ENCODE peak calls at places on chromosomes 2 and 18, in six cellular contexts. One of them, this sample, is unnamed.

GRCh38 chr2:203679401-203679800 is 27.0 kb upstream of the CD28 start:
- DNase-seq in cardiac muscle cell: no peak
- DNase-seq in adrenal gland: no peak
- DNase-seq in epithelial cell of esophagus: no peak
- DNase-seq in right cardiac atrium: no peak
- DNase-seq in CD8-positive, alpha-beta memory T cell: no peak
- DNase-seq in this sample: no peak

GRCh38 chr2:30235008-30235655 is 3.8 kb downstream of the LBH start:
- DNase-seq in cardiac muscle cell: no peak
- DNase-seq in adrenal gland: no peak
- DNase-seq in epithelial cell of esophagus: peak
- DNase-seq in right cardiac atrium: no peak
- DNase-seq in CD8-positive, alpha-beta memory T cell: peak
- DNase-seq in this sample: no peak

GRCh38 chr2:189350515-189351209 is 90.6 kb upstream of the WDR75 start:
- DNase-seq in cardiac muscle cell: no peak
- DNase-seq in adrenal gland: peak
- DNase-seq in epithelial cell of esophagus: no peak
- DNase-seq in right cardiac atrium: peak
- DNase-seq in CD8-positive, alpha-beta memory T cell: no peak
- DNase-seq in this sample: no peak

GRCh38 chr2:238108423-238109201 is 8.5 kb downstream of the ESPNL start:
- DNase-seq in cardiac muscle cell: peak
- DNase-seq in adrenal gland: no peak
- DNase-seq in epithelial cell of esophagus: no peak
- DNase-seq in right cardiac atrium: peak
- DNase-seq in CD8-positive, alpha-beta memory T cell: no peak
- DNase-seq in this sample: peak

GRCh38 chr2:167462379-167462778 is 574.1 kb downstream of the XIRP2 start:
- DNase-seq in cardiac muscle cell: no peak
- DNase-seq in adrenal gland: no peak
- DNase-seq in epithelial cell of esophagus: no peak
- DNase-seq in right cardiac atrium: no peak
- DNase-seq in CD8-positive, alpha-beta memory T cell: no peak
- DNase-seq in this sample: no peak

GRCh38 chr2:69652206-69652605 is 8.7 kb upstream of the AAK1 start:
- DNase-seq in cardiac muscle cell: no peak
- DNase-seq in adrenal gland: no peak
- DNase-seq in epithelial cell of esophagus: peak
- DNase-seq in right cardiac atrium: no peak
- DNase-seq in CD8-positive, alpha-beta memory T cell: no peak
- DNase-seq in this sample: no peak

GRCh38 chr2:145591109-145591809 is 1071.3 kb upstream of the ZEB2 start:
- DNase-seq in cardiac muscle cell: no peak
- DNase-seq in adrenal gland: no peak
- DNase-seq in epithelial cell of esophagus: peak
- DNase-seq in right cardiac atrium: no peak
- DNase-seq in CD8-positive, alpha-beta memory T cell: no peak
- DNase-seq in this sample: no peak

GRCh38 chr2:46857871-46858696 is 57.5 kb downstream of the MCFD2 start:
- DNase-seq in cardiac muscle cell: peak
- DNase-seq in adrenal gland: no peak
- DNase-seq in epithelial cell of esophagus: no peak
- DNase-seq in right cardiac atrium: no peak
- DNase-seq in CD8-positive, alpha-beta memory T cell: no peak
- DNase-seq in this sample: no peak

GRCh38 chr2:236974206-236974605 is 111.5 kb upstream of the COPS8 start:
- DNase-seq in cardiac muscle cell: no peak
- DNase-seq in adrenal gland: no peak
- DNase-seq in epithelial cell of esophagus: no peak
- DNase-seq in right cardiac atrium: no peak
- DNase-seq in CD8-positive, alpha-beta memory T cell: no peak
- DNase-seq in this sample: no peak

GRCh38 chr2:127293386-127293757 is 572 bp downstream of the ERCC3 start:
- DNase-seq in cardiac muscle cell: no peak
- DNase-seq in adrenal gland: no peak
- DNase-seq in epithelial cell of esophagus: peak
- DNase-seq in right cardiac atrium: peak
- DNase-seq in CD8-positive, alpha-beta memory T cell: no peak
- DNase-seq in this sample: no peak

GRCh38 chr2:137951606-137952005 is 12.7 kb upstream of the HNMT start:
- DNase-seq in cardiac muscle cell: no peak
- DNase-seq in adrenal gland: no peak
- DNase-seq in epithelial cell of esophagus: peak
- DNase-seq in right cardiac atrium: no peak
- DNase-seq in CD8-positive, alpha-beta memory T cell: no peak
- DNase-seq in this sample: no peak

GRCh38 chr2:203682688-203683130 is 23.7 kb upstream of the CD28 start:
- DNase-seq in cardiac muscle cell: no peak
- DNase-seq in adrenal gland: peak
- DNase-seq in epithelial cell of esophagus: peak
- DNase-seq in right cardiac atrium: no peak
- DNase-seq in CD8-positive, alpha-beta memory T cell: no peak
- DNase-seq in this sample: no peak

GRCh38 chr2:166725907-166726306 is 162.4 kb upstream of the XIRP2 start:
- DNase-seq in cardiac muscle cell: no peak
- DNase-seq in adrenal gland: no peak
- DNase-seq in epithelial cell of esophagus: no peak
- DNase-seq in right cardiac atrium: no peak
- DNase-seq in CD8-positive, alpha-beta memory T cell: no peak
- DNase-seq in this sample: no peak

GRCh38 chr2:26011990-26012856 is 21.7 kb upstream of the RAB10 start:
- DNase-seq in cardiac muscle cell: peak
- DNase-seq in adrenal gland: peak
- DNase-seq in epithelial cell of esophagus: peak
- DNase-seq in right cardiac atrium: peak
- DNase-seq in CD8-positive, alpha-beta memory T cell: no peak
- DNase-seq in this sample: peak

GRCh38 chr2:211860224-211860623 is 678.4 kb downstream of the ERBB4 start:
- DNase-seq in cardiac muscle cell: no peak
- DNase-seq in adrenal gland: no peak
- DNase-seq in epithelial cell of esophagus: no peak
- DNase-seq in right cardiac atrium: no peak
- DNase-seq in CD8-positive, alpha-beta memory T cell: no peak
- DNase-seq in this sample: no peak

GRCh38 chr2:224837558-224837957 is 121.4 kb upstream of the CCDC195 start:
- DNase-seq in cardiac muscle cell: no peak
- DNase-seq in adrenal gland: no peak
- DNase-seq in epithelial cell of esophagus: peak
- DNase-seq in right cardiac atrium: no peak
- DNase-seq in CD8-positive, alpha-beta memory T cell: no peak
- DNase-seq in this sample: no peak

GRCh38 chr18:27363918-27364317 is 178.8 kb upstream of the CHST9 start:
- DNase-seq in cardiac muscle cell: peak
- DNase-seq in adrenal gland: no peak
- DNase-seq in epithelial cell of esophagus: peak
- DNase-seq in right cardiac atrium: no peak
- DNase-seq in CD8-positive, alpha-beta memory T cell: no peak
- DNase-seq in this sample: no peak

GRCh38 chr18:44325903-44326650 is 354.6 kb upstream of the SETBP1 start:
- DNase-seq in cardiac muscle cell: peak
- DNase-seq in adrenal gland: peak
- DNase-seq in epithelial cell of esophagus: peak
- DNase-seq in right cardiac atrium: peak
- DNase-seq in CD8-positive, alpha-beta memory T cell: no peak
- DNase-seq in this sample: peak

GRCh38 chr2:129872438-129872837 is 107.0 kb upstream of the RAB6C start:
- DNase-seq in cardiac muscle cell: no peak
- DNase-seq in adrenal gland: no peak
- DNase-seq in epithelial cell of esophagus: peak
- DNase-seq in right cardiac atrium: no peak
- DNase-seq in CD8-positive, alpha-beta memory T cell: no peak
- DNase-seq in this sample: no peak

DNA sequence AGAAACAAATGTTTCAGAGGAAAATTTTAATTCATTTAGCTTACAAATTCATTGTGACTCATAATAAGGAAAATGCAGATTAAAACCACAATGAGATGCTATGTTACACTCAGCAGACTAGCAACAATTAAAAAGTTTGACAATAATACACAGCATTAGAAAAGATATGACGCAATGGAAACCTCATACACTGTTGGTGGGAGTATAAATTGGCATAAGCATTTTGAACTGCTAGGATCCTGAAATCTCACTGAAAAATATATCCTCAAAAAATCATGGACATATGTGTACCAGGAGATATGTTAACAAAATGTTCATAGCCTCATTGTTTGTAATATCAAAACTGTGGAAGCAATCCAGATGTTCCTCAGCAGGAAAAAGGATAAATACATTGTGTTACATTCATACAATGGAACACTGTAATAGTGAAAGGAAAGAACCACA is 13.7 kb downstream of the CALCRL start:
- DNase-seq in cardiac muscle cell: no peak
- DNase-seq in adrenal gland: no peak
- DNase-seq in epithelial cell of esophagus: peak
- DNase-seq in right cardiac atrium: no peak
- DNase-seq in CD8-positive, alpha-beta memory T cell: no peak
- DNase-seq in this sample: no peak
- H3K4me3 ChIP-seq in cardiac muscle cell: no peak
- H3K4me3 ChIP-seq in adrenal gland: no peak
- H3K4me3 ChIP-seq in epithelial cell of esophagus: no peak
- H3K4me3 ChIP-seq in right cardiac atrium: no peak
- H3K4me3 ChIP-seq in CD8-positive, alpha-beta memory T cell: no peak
- H3K4me3 ChIP-seq in this sample: no peak

DNA sequence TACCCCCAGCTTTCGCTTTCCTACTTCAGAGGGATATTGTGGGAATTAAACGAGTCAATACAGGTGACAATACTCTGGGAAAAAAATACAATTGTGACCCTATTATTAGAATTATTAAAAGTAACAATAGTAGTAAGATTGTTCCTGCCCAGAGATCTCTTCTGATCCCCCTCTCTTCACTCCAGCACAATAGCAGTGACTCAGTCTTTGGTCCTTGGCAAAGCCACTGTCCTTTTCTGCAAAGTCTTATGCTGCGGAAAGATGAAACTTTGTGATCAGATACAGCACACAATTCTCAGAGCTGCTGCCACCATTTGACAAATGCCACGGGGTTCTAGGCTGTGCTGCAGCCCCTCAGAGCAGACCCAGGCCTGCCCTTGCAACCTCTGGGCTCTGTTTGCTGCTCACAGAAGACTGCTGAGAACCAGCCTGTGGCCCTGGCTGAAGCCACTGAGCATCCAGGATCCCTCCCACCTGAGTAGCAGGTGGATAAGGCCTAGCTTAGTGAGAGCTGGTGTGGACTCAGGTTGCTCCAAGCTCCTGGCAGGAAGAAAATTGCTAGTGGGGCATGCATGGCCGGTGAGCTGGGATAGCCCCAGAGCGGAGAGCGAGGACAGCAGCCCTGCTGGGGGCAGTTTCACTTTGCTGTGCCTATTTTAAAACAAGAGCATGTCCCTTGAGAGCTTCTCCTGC is 60.1 kb upstream of the ROCK2 start:
- DNase-seq in cardiac muscle cell: no peak
- DNase-seq in adrenal gland: no peak
- DNase-seq in epithelial cell of esophagus: no peak
- DNase-seq in right cardiac atrium: no peak
- DNase-seq in CD8-positive, alpha-beta memory T cell: no peak
- DNase-seq in this sample: no peak
- H3K4me3 ChIP-seq in cardiac muscle cell: no peak
- H3K4me3 ChIP-seq in adrenal gland: no peak
- H3K4me3 ChIP-seq in epithelial cell of esophagus: no peak
- H3K4me3 ChIP-seq in right cardiac atrium: no peak
- H3K4me3 ChIP-seq in CD8-positive, alpha-beta memory T cell: no peak
- H3K4me3 ChIP-seq in this sample: no peak

GRCh38 chr18:60372598-60372997 is at the start of gene MC4R:
- DNase-seq in cardiac muscle cell: peak
- DNase-seq in adrenal gland: no peak
- DNase-seq in epithelial cell of esophagus: peak
- DNase-seq in right cardiac atrium: peak
- DNase-seq in CD8-positive, alpha-beta memory T cell: no peak
- DNase-seq in this sample: peak
- H3K4me3 ChIP-seq in cardiac muscle cell: peak
- H3K4me3 ChIP-seq in adrenal gland: no peak
- H3K4me3 ChIP-seq in epithelial cell of esophagus: peak
- H3K4me3 ChIP-seq in right cardiac atrium: no peak
- H3K4me3 ChIP-seq in CD8-positive, alpha-beta memory T cell: no peak
- H3K4me3 ChIP-seq in this sample: peak

DNA sequence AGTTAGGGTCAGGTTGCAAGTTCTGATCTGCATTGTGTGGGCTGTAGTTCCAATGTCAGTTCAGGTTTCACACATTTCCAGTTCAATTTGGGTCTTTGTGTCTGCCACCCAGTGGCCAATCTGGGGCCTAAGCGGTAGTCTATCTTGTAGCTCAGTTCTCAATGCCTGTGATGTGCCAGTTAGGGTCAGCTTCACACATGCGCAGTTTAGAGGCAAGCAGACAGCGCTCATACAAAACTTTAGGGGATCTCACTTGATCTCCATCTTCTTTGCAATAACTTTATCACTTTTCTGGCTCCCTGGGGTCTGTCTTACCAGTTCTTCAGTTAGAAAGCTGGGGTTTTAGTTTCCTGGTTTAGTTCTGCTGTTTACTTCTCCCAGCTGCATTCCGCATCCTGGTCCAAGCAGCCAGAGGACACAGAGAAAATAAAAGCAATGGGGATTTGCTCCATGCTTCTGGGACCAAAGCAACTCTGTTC is 11.0 kb upstream of the ZNF24 start:
- DNase-seq in cardiac muscle cell: peak
- DNase-seq in adrenal gland: peak
- DNase-seq in epithelial cell of esophagus: peak
- DNase-seq in right cardiac atrium: peak
- DNase-seq in CD8-positive, alpha-beta memory T cell: peak
- DNase-seq in this sample: peak
- H3K4me3 ChIP-seq in cardiac muscle cell: no peak
- H3K4me3 ChIP-seq in adrenal gland: no peak
- H3K4me3 ChIP-seq in epithelial cell of esophagus: no peak
- H3K4me3 ChIP-seq in right cardiac atrium: peak
- H3K4me3 ChIP-seq in CD8-positive, alpha-beta memory T cell: no peak
- H3K4me3 ChIP-seq in this sample: peak

DNA sequence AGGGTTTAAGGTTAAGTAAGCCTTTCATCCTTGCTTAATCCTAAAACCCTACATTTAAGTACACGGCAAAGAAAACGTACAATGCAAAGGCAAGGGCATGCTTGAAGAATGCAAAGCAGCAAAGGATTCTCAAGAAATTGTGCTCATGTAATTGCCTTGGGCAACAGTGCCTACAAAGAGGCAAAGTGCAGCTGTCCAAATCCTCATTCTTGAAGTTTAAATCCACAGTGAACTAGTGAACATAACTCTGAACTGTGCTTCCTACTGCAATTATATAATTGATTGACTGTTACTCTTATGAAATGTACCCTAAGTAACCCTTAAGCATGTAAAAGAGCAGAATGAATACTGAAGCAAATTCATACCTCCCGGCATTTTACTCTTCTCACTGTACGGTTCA is 85.4 kb downstream of the MAP3K20 start:
- DNase-seq in cardiac muscle cell: no peak
- DNase-seq in adrenal gland: no peak
- DNase-seq in epithelial cell of esophagus: peak
- DNase-seq in right cardiac atrium: no peak
- DNase-seq in CD8-positive, alpha-beta memory T cell: no peak
- DNase-seq in this sample: no peak
- H3K4me3 ChIP-seq in cardiac muscle cell: no peak
- H3K4me3 ChIP-seq in adrenal gland: no peak
- H3K4me3 ChIP-seq in epithelial cell of esophagus: no peak
- H3K4me3 ChIP-seq in right cardiac atrium: no peak
- H3K4me3 ChIP-seq in CD8-positive, alpha-beta memory T cell: no peak
- H3K4me3 ChIP-seq in this sample: no peak

This sample was measured in BE2C.